ENCODE peak calls at places on chromosomes 3 and 15, in five cellular contexts. B is iris pigment epithelial cell; V is stimulated activated CD4-positive, alpha-beta T cell treated with anti-CD3 and anti-CD28 coated beads, TNF-alpha, amount 100 ng/mL, for 4 hours; W is HS-27A; C is uterus. F is an unnamed sample.

GRCh38 chr3:30779686-30780287 is 114.7 kb downstream of the GADL1 start:
- DNase-seq in V (no peak), B (peak), W (peak), C (no peak), F (no peak)

GRCh38 chr3:29346828-29347227 is 66.0 kb downstream of the RBMS3 start:
- DNase-seq in V (no peak), C (no peak), B (peak), W (peak), F (peak)

GRCh38 chr15:35678774-35679173 is 132.8 kb upstream of the DPH6 start:
- DNase-seq in B (no peak), C (no peak), V (no peak), W (no peak), F (no peak)

GRCh38 chr3:154304936-154305335 is 19.4 kb downstream of the DHX36 start:
- DNase-seq in W (no peak), C (no peak), V (no peak), B (no peak), F (no peak)

GRCh38 chr3:25581335-25581734 is 83.4 kb downstream of the TOP2B start:
- DNase-seq in W (no peak), B (no peak), V (no peak), C (no peak), F (no peak)

GRCh38 chr3:6605245-6605644 is 255.7 kb upstream of the GRM7 start:
- DNase-seq in C (no peak), W (no peak), V (no peak), B (no peak), F (no peak)

GRCh38 chr3:37909067-37909911 is 47.6 kb downstream of the CTDSPL start:
- DNase-seq in C (no peak), W (no peak), V (no peak), B (peak), F (no peak)

GRCh38 chr3:112391648-112392047 is 58.7 kb downstream of the CD200 start:
- DNase-seq in C (no peak), B (no peak), V (no peak), W (no peak), F (no peak)

GRCh38 chr15:68379759-68380290 is 52.1 kb downstream of the ITGA11 start:
- DNase-seq in V (no peak), W (no peak), C (no peak), B (no peak), F (no peak)

GRCh38 chr15:52524223-52525136 is 4.2 kb downstream of the MYO5A start:
- DNase-seq in W (no peak), V (no peak), B (no peak), C (no peak), F (no peak)

GRCh38 chr3:17355591-17355990 is 386.8 kb downstream of the TBC1D5 start:
- DNase-seq in C (no peak), V (no peak), W (no peak), B (peak), F (peak)

GRCh38 chr15:73538563-73539211 is 94.5 kb downstream of the NPTN start:
- DNase-seq in B (no peak), V (no peak), W (no peak), C (no peak), F (no peak)

GRCh38 chr3:104347281-104347680 is 1019.4 kb upstream of the ALCAM start:
- DNase-seq in C (no peak), B (no peak), W (no peak), V (no peak), F (no peak)

GRCh38 chr15:86624261-86625036 is 544.8 kb downstream of the AGBL1 start:
- DNase-seq in C (peak), W (peak), B (peak), V (peak), F (peak)

GRCh38 chr3:4571690-4572334 is 78.7 kb downstream of the ITPR1 start:
- DNase-seq in V (no peak), B (peak), W (no peak), C (no peak), F (no peak)

GRCh38 chr3:139288266-139288821 is 55.5 kb upstream of the MRPS22 start:
- DNase-seq in B (no peak), C (peak), W (no peak), V (no peak), F (no peak)

GRCh38 chr3:149450281-149450680 is 24.2 kb upstream of the TM4SF4 start:
- DNase-seq in V (no peak), C (no peak), B (peak), W (no peak), F (no peak)

GRCh38 chr3:185552358-185552877 is at the start of gene LIPH:
- DNase-seq in C (no peak), W (no peak), V (no peak), B (peak), F (no peak)

GRCh38 chr15:78552597-78552996 is 12.4 kb downstream of the PSMA4 start:
- DNase-seq in V (no peak), W (no peak), C (no peak), B (no peak), F (no peak)

GRCh38 chr15:79047676-79048439 is 42.7 kb downstream of the RASGRF1 start:
- DNase-seq in C (no peak), B (no peak), W (no peak), V (no peak), F (no peak)

GRCh38 chr3:133663569-133664313 is 2.0 kb upstream of the TOPBP1 start:
- DNase-seq in W (no peak), V (no peak), B (peak), C (no peak), F (peak)

GRCh38 chr3:15794303-15794771 is 3.4 kb downstream of the ANKRD28 start:
- DNase-seq in C (no peak), V (no peak), B (peak), W (no peak), F (no peak)

F was measured in AG09309.